ENCODE peak calls at places on chromosomes 6 and 20, in ten cellular contexts. D is WTC11, O is SJSA1, P is HFF-Myc, W is neural progenitor cell, E is heart left ventricle, Y is AML-193, J is activated T-cell treated with anti-CD3 and anti-CD28 coated beads for 1 hour, B is ELR, L is HT-29. X is an unnamed sample.

GRCh38 chr20:32300647-32301046 is 23.2 kb downstream of the KIF3B start:
- DNase-seq in D (no peak), O (no peak), P (no peak), W (no peak), E (no peak), Y (no peak), J (no peak), B (no peak), L (no peak), X (no peak)

GRCh38 chr6:56766806-56767178 is 124.1 kb upstream of the DST start:
- DNase-seq in D (no peak), O (no peak), P (no peak), W (no peak), E (no peak), Y (no peak), J (no peak), B (peak; percentile 86), L (no peak), X (no peak)

GRCh38 chr6:66096679-66097078 is 389.7 kb upstream of the EYS start:
- DNase-seq in D (no peak), O (no peak), P (no peak), W (no peak), E (peak; percentile 40), Y (no peak), J (no peak), B (no peak), L (no peak), X (no peak)

GRCh38 chr6:79813854-79814477 is 133.4 kb downstream of the ELOVL4 start:
- DNase-seq in D (peak; percentile 85), O (peak; percentile 58), P (no peak), W (peak; percentile 86), E (peak; percentile 56), Y (peak; percentile 36), J (peak; percentile 56), B (peak; percentile 69), L (peak; percentile 77), X (peak; percentile 46)

GRCh38 chr6:6591778-6592388 is 3.4 kb downstream of the LY86 start:
- DNase-seq in D (no peak), O (no peak), P (no peak), W (no peak), E (no peak), Y (peak; percentile 100), J (no peak), B (no peak), L (no peak), X (no peak)

GRCh38 chr6:15452182-15452941 is 206.5 kb downstream of the JARID2 start:
- DNase-seq in D (no peak), O (no peak), P (no peak), W (no peak), E (no peak), Y (no peak), J (no peak), B (no peak), L (no peak), X (no peak)

GRCh38 chr20:42308980-42309524 is 690.9 kb upstream of the CHD6 start:
- DNase-seq in D (no peak), O (no peak), P (no peak), W (peak; percentile 53), E (no peak), Y (no peak), J (no peak), B (no peak), L (no peak), X (no peak)

GRCh38 chr6:97669191-97669651 is 386.2 kb upstream of the MMS22L start:
- DNase-seq in D (peak; percentile 19), O (no peak), P (no peak), W (peak; percentile 62), E (peak; percentile 60), Y (no peak), J (no peak), B (peak; percentile 29), L (no peak), X (peak; percentile 18)

GRCh38 chr6:148272084-148272483 is 70.6 kb upstream of the SASH1 start:
- DNase-seq in D (no peak), O (peak; percentile 73), P (peak; percentile 96), W (no peak), E (no peak), Y (no peak), J (no peak), B (peak; percentile 92), L (no peak), X (no peak)

GRCh38 chr6:79570802-79571367 is 33.7 kb upstream of the LCA5 start:
- DNase-seq in D (no peak), O (peak; percentile 33), P (no peak), W (no peak), E (no peak), Y (peak; percentile 57), J (no peak), B (peak; percentile 57), L (no peak), X (no peak)

GRCh38 chr20:10074513-10074912 is 39.7 kb downstream of the ANKEF1 start:
- DNase-seq in D (no peak), O (peak; percentile 60), P (peak; percentile 43), W (no peak), E (no peak), Y (no peak), J (no peak), B (peak; percentile 96), L (peak; percentile 8), X (peak; percentile 15)

GRCh38 chr6:39892490-39893129 is 41.7 kb downstream of the MOCS1 start:
- DNase-seq in D (peak; percentile 74), O (peak; percentile 42), P (peak; percentile 26), W (peak; percentile 72), E (no peak), Y (peak; percentile 28), J (no peak), B (peak; percentile 66), L (peak; percentile 34), X (peak; percentile 61)

GRCh38 chr20:45518282-45518681 is 2.9 kb upstream of the SPINT3 start:
- DNase-seq in D (no peak), O (no peak), P (no peak), W (no peak), E (no peak), Y (no peak), J (no peak), B (peak; percentile 8), L (peak; percentile 90), X (no peak)

GRCh38 chr6:3394671-3395070 is 62.2 kb downstream of the SLC22A23 start:
- DNase-seq in D (no peak), O (no peak), P (no peak), W (no peak), E (no peak), Y (no peak), J (no peak), B (no peak), L (no peak), X (no peak)

GRCh38 chr6:168765710-168766109 is 324.7 kb downstream of the SMOC2 start:
- DNase-seq in D (no peak), O (no peak), P (no peak), W (no peak), E (no peak), Y (no peak), J (no peak), B (no peak), L (no peak), X (no peak)

GRCh38 chr20:24894967-24895366 is 54.1 kb upstream of the CST7 start:
- DNase-seq in D (no peak), O (no peak), P (no peak), W (no peak), E (no peak), Y (no peak), J (no peak), B (no peak), L (no peak), X (no peak)

GRCh38 chr6:106163966-106164877 is 78.1 kb downstream of the PRDM1 start:
- DNase-seq in D (no peak), O (no peak), P (no peak), W (no peak), E (no peak), Y (peak; percentile 95), J (no peak), B (peak; percentile 80), L (no peak), X (no peak)

GRCh38 chr6:170174124-170174770 is 116.6 kb downstream of the DLL1 start:
- DNase-seq in D (no peak), O (no peak), P (no peak), W (no peak), E (peak; percentile 62), Y (no peak), J (no peak), B (no peak), L (no peak), X (peak; percentile 14)

GRCh38 chr6:143621876-143622605 is 55.7 kb upstream of the PHACTR2 start:
- DNase-seq in D (no peak), O (peak; percentile 83), P (peak; percentile 35), W (no peak), E (no peak), Y (no peak), J (no peak), B (peak; percentile 58), L (no peak), X (no peak)

GRCh38 chr20:35224536-35224935 is 2.0 kb upstream of the MMP24 start:
- DNase-seq in D (no peak), O (no peak), P (no peak), W (no peak), E (no peak), Y (no peak), J (no peak), B (no peak), L (no peak), X (no peak)

GRCh38 chr6:122491915-122492537 is 20.4 kb upstream of the SERINC1 start:
- DNase-seq in D (peak; percentile 73), O (peak; percentile 33), P (peak; percentile 21), W (peak; percentile 13), E (peak; percentile 58), Y (peak; percentile 69), J (peak; percentile 57), B (peak; percentile 74), L (peak; percentile 87), X (peak; percentile 42)

GRCh38 chr20:22453244-22454080 is 130.9 kb downstream of the FOXA2 start:
- DNase-seq in D (no peak), O (peak; percentile 27), P (no peak), W (peak; percentile 51), E (no peak), Y (no peak), J (no peak), B (peak; percentile 2), L (peak; percentile 66), X (no peak)

GRCh38 chr6:168407842-168408241 is 33.1 kb upstream of the SMOC2 start:
- DNase-seq in D (no peak), O (no peak), P (no peak), W (no peak), E (peak; percentile 36), Y (no peak), J (no peak), B (no peak), L (no peak), X (no peak)

GRCh38 chr6:16694789-16695188 is 66.5 kb downstream of the ATXN1 start:
- DNase-seq in D (no peak), O (no peak), P (no peak), W (no peak), E (no peak), Y (peak; percentile 20), J (no peak), B (no peak), L (no peak), X (no peak)

GRCh38 chr20:51121272-51121671 is 98.4 kb upstream of the KCNG1 start:
- DNase-seq in D (no peak), O (no peak), P (no peak), W (no peak), E (no peak), Y (no peak), J (no peak), B (no peak), L (no peak), X (no peak)

GRCh38 chr6:160252073-160252809 is 6.4 kb downstream of the SLC22A2 start:
- DNase-seq in D (no peak), O (no peak), P (no peak), W (no peak), E (no peak), Y (no peak), J (no peak), B (no peak), L (no peak), X (no peak)

GRCh38 chr6:113825776-113826175 is 31.4 kb upstream of the MARCKS start:
- DNase-seq in D (no peak), O (peak; percentile 69), P (peak; percentile 43), W (peak; percentile 20), E (peak; percentile 90), Y (no peak), J (no peak), B (peak; percentile 4), L (no peak), X (peak; percentile 90)

GRCh38 chr6:41818271-41819054 is 31.0 kb downstream of the TOMM6 start:
- DNase-seq in D (no peak), O (no peak), P (no peak), W (no peak), E (no peak), Y (peak; percentile 83), J (no peak), B (peak; percentile 42), L (no peak), X (no peak)